ENCODE peak calls at places on chromosome 18, in five cellular contexts. G, Z, Q, W and V are unnamed samples.

GRCh38 chr18:57776767-57777166 is 26.3 kb downstream of the ATP8B1 start:
- DNase-seq in G (no peak), Z (no peak), Q (peak), W (no peak), V (no peak)

GRCh38 chr18:61637319-61637718 is 255.5 kb downstream of the RNF152 start:
- DNase-seq in G (no peak), Z (no peak), Q (no peak), W (no peak), V (no peak)

GRCh38 chr18:8416212-8417019 is 192.8 kb upstream of the RAB12 start:
- DNase-seq in G (no peak), Z (no peak), Q (peak), W (no peak), V (no peak)

GRCh38 chr18:79928563-79928960 is 22.9 kb downstream of the SLC66A2 start:
- DNase-seq in G (no peak), Z (no peak), Q (no peak), W (no peak), V (no peak)

GRCh38 chr18:5582849-5583667 is 39.3 kb upstream of the EPB41L3 start:
- DNase-seq in G (no peak), Z (no peak), Q (peak), W (no peak), V (no peak)

GRCh38 chr18:23994361-23994902 is 20.1 kb upstream of the TTC39C start:
- DNase-seq in G (no peak), Z (peak), Q (peak), W (peak), V (no peak)

GRCh38 chr18:54983041-54983686 is 23.9 kb upstream of the CCDC68 start:
- DNase-seq in G (peak), Z (peak), Q (peak), W (peak), V (no peak)

GRCh38 chr18:9130806-9131205 is 5.8 kb upstream of the ANKRD12 start:
- DNase-seq in G (no peak), Z (peak), Q (peak), W (no peak), V (no peak)

GRCh38 chr18:13107074-13107473 is 111.5 kb upstream of the LDLRAD4 start:
- DNase-seq in G (no peak), Z (no peak), Q (peak), W (no peak), V (no peak)

GRCh38 chr18:21085579-21086161 is 25.9 kb downstream of the ROCK1 start:
- DNase-seq in G (no peak), Z (no peak), Q (peak), W (no peak), V (no peak)

GRCh38 chr18:42330296-42330695 is 375.3 kb downstream of the PIK3C3 start:
- DNase-seq in G (no peak), Z (no peak), Q (peak), W (no peak), V (no peak)

GRCh38 chr18:79750980-79751571 is 46.7 kb upstream of the KCNG2 start:
- DNase-seq in G (no peak), Z (peak), Q (no peak), W (no peak), V (no peak)

GRCh38 chr18:9835112-9835755 is 50.5 kb upstream of the TXNDC2 start:
- DNase-seq in G (no peak), Z (peak), Q (no peak), W (no peak), V (no peak)

GRCh38 chr18:52617931-52618330 is 277.9 kb downstream of the DCC start:
- DNase-seq in G (no peak), Z (no peak), Q (peak), W (no peak), V (no peak)

GRCh38 chr18:7447629-7448028 is 119.5 kb upstream of the PTPRM start:
- DNase-seq in G (no peak), Z (no peak), Q (peak), W (no peak), V (no peak)

GRCh38 chr18:67864677-67865340 is 348.3 kb upstream of the DSEL start:
- DNase-seq in G (no peak), Z (peak), Q (peak), W (no peak), V (no peak)

GRCh38 chr18:79572093-79572780 is 107.4 kb upstream of the CTDP1 start:
- DNase-seq in G (no peak), Z (no peak), Q (no peak), W (no peak), V (no peak)

GRCh38 chr18:4704766-4705165 is 249.7 kb upstream of the DLGAP1 start:
- DNase-seq in G (no peak), Z (no peak), Q (no peak), W (no peak), V (no peak)

GRCh38 chr18:48611785-48612480 is 73.1 kb downstream of the CTIF start:
- DNase-seq in G (no peak), Z (no peak), Q (no peak), W (no peak), V (no peak)

GRCh38 chr18:77061946-77062517 is 70.6 kb downstream of the MBP start:
- DNase-seq in G (peak), Z (no peak), Q (no peak), W (no peak), V (no peak)

GRCh38 chr18:79918089-79919011 is 33.1 kb downstream of the SLC66A2 start:
- DNase-seq in G (no peak), Z (no peak), Q (no peak), W (no peak), V (no peak)

GRCh38 chr18:28801876-28802275 is 624.9 kb upstream of the CDH2 start:
- DNase-seq in G (no peak), Z (peak), Q (peak), W (no peak), V (no peak)